ENCODE peak calls at places on chromosomes 1 and 21, in eight cellular contexts. K is testis, L is mesendoderm, T is lung, C is astrocyte of the spinal cord, A is A549, H is neuronal stem cell, E is IMR-90. J is an unnamed sample.

GRCh38 chr1:182568647-182569284 is 20.3 kb downstream of the RNASEL start:
- DNase-seq in K (no peak), L (no peak), T (no peak), C (no peak), A (no peak), H (no peak), E (no peak), J (no peak)

GRCh38 chr1:25819496-25820246 is at the start of gene MTFR1L:
- DNase-seq in K (peak; percentile 92), L (peak; percentile 90), T (peak; percentile 90), C (peak; percentile 73), A (peak; percentile 86), H (peak; percentile 64), E (peak; percentile 55), J (peak; percentile 31)

GRCh38 chr1:175278236-175278635 is 85.7 kb upstream of the KIAA0040 start:
- DNase-seq in K (no peak), L (no peak), T (no peak), C (no peak), A (no peak), H (no peak), E (no peak), J (no peak)

GRCh38 chr21:38918629-38919346 is 113.1 kb downstream of the ETS2 start:
- DNase-seq in K (no peak), L (peak; percentile 58), T (no peak), C (no peak), A (no peak), H (no peak), E (no peak), J (no peak)

GRCh38 chr1:19074902-19075721 is 118.6 kb upstream of the IFFO2 start:
- DNase-seq in K (peak; percentile 65), L (no peak), T (peak; percentile 57), C (no peak), A (no peak), H (no peak), E (no peak), J (no peak)

GRCh38 chr1:115543247-115543646 is 98.5 kb upstream of the VANGL1 start:
- DNase-seq in K (no peak), L (peak; percentile 54), T (no peak), C (no peak), A (no peak), H (no peak), E (no peak), J (no peak)

GRCh38 chr1:156727492-156727891 is 777 bp upstream of the METTL25B start:
- DNase-seq in K (no peak), L (no peak), T (no peak), C (no peak), A (no peak), H (no peak), E (no peak), J (no peak)

GRCh38 chr1:182185822-182186756 is 124.6 kb upstream of the ZNF648 start:
- DNase-seq in K (no peak), L (peak; percentile 47), T (no peak), C (peak; percentile 92), A (peak; percentile 56), H (peak; percentile 20), E (peak; percentile 47), J (no peak)

GRCh38 chr1:77687519-77687906 is 5.1 kb upstream of the ZZZ3 start:
- DNase-seq in K (no peak), L (peak; percentile 95), T (no peak), C (peak; percentile 39), A (no peak), H (peak; percentile 52), E (no peak), J (no peak)

GRCh38 chr1:200381256-200381980 is 28.4 kb downstream of the ZNF281 start:
- DNase-seq in K (no peak), L (no peak), T (no peak), C (no peak), A (no peak), H (no peak), E (peak; percentile 41), J (no peak)

GRCh38 chr1:228420968-228421826 is 4.5 kb upstream of the TRIM17 start:
- DNase-seq in K (no peak), L (no peak), T (no peak), C (no peak), A (no peak), H (no peak), E (peak; percentile 37), J (no peak)

GRCh38 chr21:39033878-39034589 is 149.2 kb downstream of the PSMG1 start:
- DNase-seq in K (no peak), L (no peak), T (peak; percentile 77), C (peak; percentile 36), A (no peak), H (no peak), E (no peak), J (peak; percentile 40)

GRCh38 chr1:103960045-103960444 is 210.3 kb downstream of the AMY1C start:
- DNase-seq in K (no peak), L (no peak), T (no peak), C (no peak), A (no peak), H (no peak), E (no peak), J (no peak)

GRCh38 chr1:107009286-107009685 is 47.2 kb upstream of the PRMT6 start:
- DNase-seq in K (no peak), L (no peak), T (no peak), C (no peak), A (no peak), H (no peak), E (no peak), J (no peak)

GRCh38 chr1:229704157-229704556 is 78.1 kb downstream of the URB2 start:
- DNase-seq in K (no peak), L (no peak), T (no peak), C (no peak), A (no peak), H (no peak), E (no peak), J (no peak)

GRCh38 chr21:44718571-44718970 is 7.2 kb upstream of the TSPEAR start:
- DNase-seq in K (no peak), L (peak; percentile 65), T (no peak), C (no peak), A (no peak), H (no peak), E (no peak), J (no peak)

GRCh38 chr1:39901486-39902120 is at the start of gene MYCL:
- DNase-seq in K (peak; percentile 89), L (peak; percentile 96), T (peak; percentile 88), C (peak; percentile 32), A (peak; percentile 72), H (peak; percentile 83), E (peak; percentile 60), J (no peak)

GRCh38 chr1:214326406-214326805 is 45.4 kb downstream of the SMYD2 start:
- DNase-seq in K (no peak), L (no peak), T (no peak), C (no peak), A (no peak), H (no peak), E (no peak), J (no peak)

GRCh38 chr1:226762988-226763740 is 24.1 kb upstream of the ITPKB start:
- DNase-seq in K (no peak), L (peak; percentile 47), T (no peak), C (no peak), A (no peak), H (no peak), E (no peak), J (no peak)

GRCh38 chr1:90488451-90488850 is 228.7 kb downstream of the BARHL2 start:
- DNase-seq in K (no peak), L (no peak), T (no peak), C (peak; percentile 63), A (no peak), H (no peak), E (peak; percentile 0), J (no peak)

DNA sequence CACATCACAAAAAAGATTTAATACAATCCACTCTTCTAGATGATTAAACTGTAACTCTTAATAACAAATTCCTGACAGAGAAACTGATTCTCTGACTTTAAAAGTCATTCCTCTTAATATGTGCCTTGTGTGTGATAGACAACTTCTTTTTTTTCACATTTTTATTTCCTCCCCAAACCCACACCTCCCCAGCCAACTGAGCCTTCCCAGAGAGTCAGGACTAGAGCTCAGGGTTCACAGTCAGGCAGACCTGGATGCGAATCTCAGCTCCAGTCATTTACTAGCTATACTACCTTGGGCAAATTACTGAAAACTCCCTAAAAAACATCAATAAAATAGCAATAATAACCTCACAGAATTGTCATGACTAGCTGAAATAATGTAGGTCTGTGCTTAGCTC is 14.2 kb downstream of the ATPAF1 start:
- DNase-seq in K (no peak), L (no peak), T (no peak), C (no peak), A (no peak), H (no peak), E (no peak), J (no peak)
- H3K4me3 ChIP-seq in K (no peak overlapping the region), L (no peak overlapping the region), T (no peak overlapping the region), C (no peak overlapping the region), A (no peak overlapping the region), H (no peak overlapping the region), E (no peak overlapping the region), J (no peak overlapping the region)

DNA sequence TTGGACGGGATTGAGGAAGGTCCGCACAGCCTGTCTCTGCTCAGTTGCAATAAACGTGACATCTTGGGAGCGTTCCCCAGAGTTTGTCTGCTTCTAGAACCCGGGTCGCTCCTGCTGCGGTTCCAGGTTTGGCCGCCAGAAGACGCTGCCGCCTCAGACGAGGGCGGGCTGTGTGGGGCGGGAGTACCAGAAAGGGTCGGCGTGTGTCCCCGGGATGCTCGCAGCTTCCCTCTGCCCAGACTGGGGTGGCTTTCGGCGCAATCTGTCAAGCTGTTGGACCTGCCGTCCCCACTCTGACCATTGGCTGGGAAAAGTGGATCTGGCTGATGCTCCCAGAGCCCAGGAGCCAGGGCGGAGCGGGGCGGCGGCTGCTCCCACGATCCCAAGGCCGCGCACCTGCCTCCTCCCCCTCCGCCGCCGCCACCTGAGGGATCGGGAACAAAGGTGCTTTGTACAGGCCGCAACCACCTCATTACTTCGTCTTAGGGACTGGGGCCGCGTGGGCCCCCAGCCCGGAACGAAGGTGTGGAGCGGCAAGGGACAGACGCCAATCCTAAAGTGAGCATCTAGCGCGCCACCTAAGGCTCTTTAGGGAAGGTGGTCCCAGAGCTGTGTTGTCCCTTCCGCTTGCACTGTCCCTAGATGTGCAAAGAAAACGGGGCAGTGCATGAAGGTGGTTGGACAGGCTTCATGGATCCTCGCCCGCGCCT is 683 bp upstream of the EFNA4 start:
- DNase-seq in K (peak; percentile 75), L (peak; percentile 82), T (no peak), C (peak; percentile 50), A (peak; percentile 76), H (peak; percentile 73), E (peak; percentile 33), J (no peak)
- H3K4me3 ChIP-seq in K (peak overlapping the region; percentile 90), L (no peak overlapping the region), T (no peak overlapping the region), C (peak overlapping the region; percentile 90), A (peak overlapping the region; percentile 77), H (peak overlapping the region; percentile 71), E (no peak overlapping the region), J (peak overlapping the region; percentile 90)

DNA sequence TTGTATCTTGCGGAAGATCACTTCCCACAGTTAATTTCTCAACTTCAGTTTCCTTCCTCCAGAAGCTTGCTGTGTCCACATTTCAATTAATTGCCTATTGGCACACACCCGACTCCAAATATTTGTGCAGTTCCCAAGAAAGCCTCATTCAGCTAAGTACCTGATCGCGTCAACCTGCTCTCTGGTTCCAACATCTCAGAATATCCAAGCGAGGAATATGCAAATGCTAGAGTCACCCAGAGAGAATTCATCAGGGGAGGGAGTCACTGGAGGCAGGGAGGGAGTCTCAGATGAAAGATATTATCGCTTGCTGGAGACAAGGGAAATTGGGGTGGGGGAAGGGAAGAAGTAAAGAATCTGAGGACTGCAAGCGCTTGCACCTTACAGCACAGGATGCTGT is 351.3 kb downstream of the RRAGC start:
- DNase-seq in K (no peak), L (peak; percentile 88), T (peak; percentile 65), C (no peak), A (no peak), H (no peak), E (no peak), J (no peak)
- H3K4me3 ChIP-seq in K (no peak overlapping the region), L (no peak overlapping the region), T (no peak overlapping the region), C (no peak overlapping the region), A (no peak overlapping the region), H (no peak overlapping the region), E (no peak overlapping the region), J (no peak overlapping the region)

GRCh38 chr21:43608225-43608624 is 51.1 kb downstream of the HSF2BP start:
- DNase-seq in K (no peak), L (no peak), T (no peak), C (peak; percentile 91), A (no peak), H (no peak), E (peak; percentile 86), J (peak; percentile 85)
- H3K4me3 ChIP-seq in K (no peak overlapping the region), L (no peak overlapping the region), T (no peak overlapping the region), C (no peak overlapping the region), A (no peak overlapping the region), H (no peak overlapping the region), E (no peak overlapping the region), J (no peak overlapping the region)